ENCODE peak calls at places on chromosome 17, in nine cellular contexts. One of them, this sample, is unnamed.

GRCh38 chr17:6574689-6575595 is 18.6 kb upstream of the PITPNM3 start:
- DNase-seq in fibroblast of the aortic adventitia: peak
- DNase-seq in neural progenitor cell: peak
- DNase-seq in astrocyte of the spinal cord: peak
- DNase-seq in cardiac fibroblast: peak
- DNase-seq in MM.1S: no peak
- DNase-seq in HL-60: peak
- DNase-seq in A549: no peak
- DNase-seq in GM06990: peak
- DNase-seq in this sample: peak

GRCh38 chr17:37848690-37849616 is 75.3 kb upstream of the TBC1D3K start:
- DNase-seq in fibroblast of the aortic adventitia: no peak
- DNase-seq in neural progenitor cell: no peak
- DNase-seq in astrocyte of the spinal cord: peak
- DNase-seq in cardiac fibroblast: peak
- DNase-seq in MM.1S: peak
- DNase-seq in HL-60: peak
- DNase-seq in A549: peak
- DNase-seq in GM06990: peak
- DNase-seq in this sample: no peak

GRCh38 chr17:18129041-18129502 is 20.5 kb downstream of the MYO15A start:
- DNase-seq in fibroblast of the aortic adventitia: peak
- DNase-seq in neural progenitor cell: no peak
- DNase-seq in astrocyte of the spinal cord: peak
- DNase-seq in cardiac fibroblast: peak
- DNase-seq in MM.1S: no peak
- DNase-seq in HL-60: no peak
- DNase-seq in A549: no peak
- DNase-seq in GM06990: no peak
- DNase-seq in this sample: no peak

GRCh38 chr17:7356072-7356549 is 1.2 kb downstream of the TMEM95 start:
- DNase-seq in fibroblast of the aortic adventitia: peak
- DNase-seq in neural progenitor cell: peak
- DNase-seq in astrocyte of the spinal cord: peak
- DNase-seq in cardiac fibroblast: peak
- DNase-seq in MM.1S: peak
- DNase-seq in HL-60: peak
- DNase-seq in A549: peak
- DNase-seq in GM06990: peak
- DNase-seq in this sample: peak

GRCh38 chr17:60534010-60534555 is 8.0 kb upstream of the APPBP2 start:
- DNase-seq in fibroblast of the aortic adventitia: no peak
- DNase-seq in neural progenitor cell: no peak
- DNase-seq in astrocyte of the spinal cord: no peak
- DNase-seq in cardiac fibroblast: no peak
- DNase-seq in MM.1S: no peak
- DNase-seq in HL-60: no peak
- DNase-seq in A549: no peak
- DNase-seq in GM06990: no peak
- DNase-seq in this sample: no peak

GRCh38 chr17:35467824-35468223 is 19.3 kb upstream of the SLFN13 start:
- DNase-seq in fibroblast of the aortic adventitia: no peak
- DNase-seq in neural progenitor cell: no peak
- DNase-seq in astrocyte of the spinal cord: no peak
- DNase-seq in cardiac fibroblast: no peak
- DNase-seq in MM.1S: no peak
- DNase-seq in HL-60: no peak
- DNase-seq in A549: no peak
- DNase-seq in GM06990: no peak
- DNase-seq in this sample: no peak

GRCh38 chr17:62761884-62762283 is 46.2 kb downstream of the MARCHF10 start:
- DNase-seq in fibroblast of the aortic adventitia: no peak
- DNase-seq in neural progenitor cell: peak
- DNase-seq in astrocyte of the spinal cord: no peak
- DNase-seq in cardiac fibroblast: no peak
- DNase-seq in MM.1S: no peak
- DNase-seq in HL-60: no peak
- DNase-seq in A549: no peak
- DNase-seq in GM06990: no peak
- DNase-seq in this sample: no peak

GRCh38 chr17:5203908-5204294 is 12.2 kb upstream of the ZNF594 start:
- DNase-seq in fibroblast of the aortic adventitia: peak
- DNase-seq in neural progenitor cell: no peak
- DNase-seq in astrocyte of the spinal cord: peak
- DNase-seq in cardiac fibroblast: peak
- DNase-seq in MM.1S: no peak
- DNase-seq in HL-60: no peak
- DNase-seq in A549: no peak
- DNase-seq in GM06990: no peak
- DNase-seq in this sample: no peak

GRCh38 chr17:37190493-37190892 is 185.3 kb upstream of the C17orf78 start:
- DNase-seq in fibroblast of the aortic adventitia: no peak
- DNase-seq in neural progenitor cell: no peak
- DNase-seq in astrocyte of the spinal cord: no peak
- DNase-seq in cardiac fibroblast: no peak
- DNase-seq in MM.1S: no peak
- DNase-seq in HL-60: no peak
- DNase-seq in A549: peak
- DNase-seq in GM06990: no peak
- DNase-seq in this sample: no peak

GRCh38 chr17:7588553-7589203 is 1.2 kb downstream of the SOX15 start:
- DNase-seq in fibroblast of the aortic adventitia: no peak
- DNase-seq in neural progenitor cell: no peak
- DNase-seq in astrocyte of the spinal cord: no peak
- DNase-seq in cardiac fibroblast: no peak
- DNase-seq in MM.1S: no peak
- DNase-seq in HL-60: peak
- DNase-seq in A549: no peak
- DNase-seq in GM06990: no peak
- DNase-seq in this sample: no peak

GRCh38 chr17:72187544-72187943 is 66.7 kb downstream of the SOX9 start:
- DNase-seq in fibroblast of the aortic adventitia: peak
- DNase-seq in neural progenitor cell: peak
- DNase-seq in astrocyte of the spinal cord: peak
- DNase-seq in cardiac fibroblast: peak
- DNase-seq in MM.1S: no peak
- DNase-seq in HL-60: no peak
- DNase-seq in A549: no peak
- DNase-seq in GM06990: no peak
- DNase-seq in this sample: no peak

GRCh38 chr17:45333702-45334092 is 16.9 kb upstream of the MAP3K14 start:
- DNase-seq in fibroblast of the aortic adventitia: no peak
- DNase-seq in neural progenitor cell: no peak
- DNase-seq in astrocyte of the spinal cord: no peak
- DNase-seq in cardiac fibroblast: no peak
- DNase-seq in MM.1S: no peak
- DNase-seq in HL-60: no peak
- DNase-seq in A549: no peak
- DNase-seq in GM06990: no peak
- DNase-seq in this sample: no peak

GRCh38 chr17:76935331-76935730 is 67.1 kb downstream of the MGAT5B start:
- DNase-seq in fibroblast of the aortic adventitia: peak
- DNase-seq in neural progenitor cell: no peak
- DNase-seq in astrocyte of the spinal cord: peak
- DNase-seq in cardiac fibroblast: peak
- DNase-seq in MM.1S: no peak
- DNase-seq in HL-60: no peak
- DNase-seq in A549: no peak
- DNase-seq in GM06990: no peak
- DNase-seq in this sample: no peak

GRCh38 chr17:64382184-64382583 is 8.5 kb downstream of the PECAM1 start:
- DNase-seq in fibroblast of the aortic adventitia: no peak
- DNase-seq in neural progenitor cell: no peak
- DNase-seq in astrocyte of the spinal cord: no peak
- DNase-seq in cardiac fibroblast: no peak
- DNase-seq in MM.1S: no peak
- DNase-seq in HL-60: peak
- DNase-seq in A549: no peak
- DNase-seq in GM06990: no peak
- DNase-seq in this sample: no peak

GRCh38 chr17:7673239-7673638 is 14.1 kb downstream of the TP53 start:
- DNase-seq in fibroblast of the aortic adventitia: no peak
- DNase-seq in neural progenitor cell: peak
- DNase-seq in astrocyte of the spinal cord: no peak
- DNase-seq in cardiac fibroblast: no peak
- DNase-seq in MM.1S: peak
- DNase-seq in HL-60: no peak
- DNase-seq in A549: no peak
- DNase-seq in GM06990: no peak
- DNase-seq in this sample: no peak

DNA sequence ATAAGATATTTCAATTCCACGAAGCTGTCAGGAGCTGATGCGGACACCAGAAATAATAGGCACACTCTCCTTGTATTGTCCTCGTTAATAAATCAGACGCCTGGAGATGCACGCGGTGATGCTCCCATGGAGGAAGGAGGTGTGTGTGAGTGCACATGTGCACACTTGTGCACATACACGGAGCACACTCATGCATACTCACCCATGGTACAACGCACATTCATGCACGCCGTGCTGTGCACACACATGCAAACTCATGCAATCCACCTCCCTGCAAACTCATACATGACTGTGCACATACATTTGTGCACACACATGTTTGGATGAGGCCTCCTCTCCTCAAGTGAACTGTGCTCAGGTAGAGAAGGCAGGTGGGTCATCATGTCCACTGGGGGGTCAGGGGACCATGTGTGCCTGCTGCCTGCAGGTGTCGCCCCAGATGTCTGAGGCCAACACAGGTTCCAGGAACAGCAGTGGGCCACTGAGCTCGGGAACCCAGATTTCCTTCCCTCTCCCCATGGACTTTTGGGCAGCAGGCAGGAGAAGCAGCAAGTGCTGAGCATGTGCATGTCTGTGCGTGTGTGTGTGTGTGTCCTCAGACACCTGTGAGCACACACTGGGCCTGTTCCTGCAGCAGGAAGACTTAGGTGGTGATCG is 165.3 kb downstream of the SDK2 start:
- DNase-seq in fibroblast of the aortic adventitia: no peak
- DNase-seq in neural progenitor cell: peak
- DNase-seq in astrocyte of the spinal cord: no peak
- DNase-seq in cardiac fibroblast: no peak
- DNase-seq in MM.1S: no peak
- DNase-seq in HL-60: no peak
- DNase-seq in A549: peak
- DNase-seq in GM06990: no peak
- DNase-seq in this sample: no peak
- TF ChIP-seq CTCF in fibroblast of the aortic adventitia: no peak
- TF ChIP-seq CTCF in neural progenitor cell: peak
- TF ChIP-seq CTCF in astrocyte of the spinal cord: no peak
- TF ChIP-seq CTCF in cardiac fibroblast: no peak
- TF ChIP-seq CTCF in MM.1S: peak
- TF ChIP-seq CTCF in HL-60: no peak
- TF ChIP-seq CTCF in A549: peak
- TF ChIP-seq CTCF in GM06990: peak
- TF ChIP-seq CTCF in this sample: peak

DNA sequence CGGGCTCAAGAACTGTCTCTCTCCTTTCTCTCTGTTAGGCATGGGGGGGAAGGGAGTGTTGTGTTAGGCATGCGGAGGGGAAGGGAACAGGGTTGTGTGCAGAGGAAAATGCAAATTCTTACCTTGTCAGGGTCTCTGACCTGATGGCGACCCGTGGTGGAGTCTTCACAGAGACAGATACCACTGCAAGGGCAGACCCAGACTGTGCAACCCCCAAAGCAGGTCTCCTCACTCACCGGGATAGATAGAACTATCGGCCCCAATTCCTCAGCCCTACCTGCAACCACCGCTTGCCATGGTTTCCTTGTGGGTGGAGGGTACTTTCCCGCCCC is 9.6 kb upstream of the MPP2 start:
- DNase-seq in fibroblast of the aortic adventitia: no peak
- DNase-seq in neural progenitor cell: no peak
- DNase-seq in astrocyte of the spinal cord: no peak
- DNase-seq in cardiac fibroblast: no peak
- DNase-seq in MM.1S: no peak
- DNase-seq in HL-60: no peak
- DNase-seq in A549: no peak
- DNase-seq in GM06990: no peak
- DNase-seq in this sample: no peak
- H3K4me3 ChIP-seq in fibroblast of the aortic adventitia: no peak
- H3K4me3 ChIP-seq in neural progenitor cell: no peak
- H3K4me3 ChIP-seq in astrocyte of the spinal cord: no peak
- H3K4me3 ChIP-seq in cardiac fibroblast: no peak
- H3K4me3 ChIP-seq in MM.1S: peak
- H3K4me3 ChIP-seq in HL-60: no peak
- H3K4me3 ChIP-seq in A549: no peak
- H3K4me3 ChIP-seq in GM06990: peak
- H3K4me3 ChIP-seq in this sample: peak

GRCh38 chr17:81428521-81428920 is 33.3 kb downstream of the BAHCC1 start:
- DNase-seq in fibroblast of the aortic adventitia: no peak
- DNase-seq in neural progenitor cell: no peak
- DNase-seq in astrocyte of the spinal cord: no peak
- DNase-seq in cardiac fibroblast: no peak
- DNase-seq in MM.1S: no peak
- DNase-seq in HL-60: peak
- DNase-seq in A549: no peak
- DNase-seq in GM06990: no peak
- DNase-seq in this sample: no peak
- TF ChIP-seq CTCF in fibroblast of the aortic adventitia: no peak
- TF ChIP-seq CTCF in neural progenitor cell: no peak
- TF ChIP-seq CTCF in astrocyte of the spinal cord: no peak
- TF ChIP-seq CTCF in cardiac fibroblast: no peak
- TF ChIP-seq CTCF in MM.1S: no peak
- TF ChIP-seq CTCF in HL-60: no peak
- TF ChIP-seq CTCF in A549: no peak
- TF ChIP-seq CTCF in GM06990: no peak
- TF ChIP-seq CTCF in this sample: no peak

GRCh38 chr17:41676058-41676419 is 12.6 kb upstream of the EIF1 start:
- DNase-seq in fibroblast of the aortic adventitia: no peak
- DNase-seq in neural progenitor cell: no peak
- DNase-seq in astrocyte of the spinal cord: no peak
- DNase-seq in cardiac fibroblast: no peak
- DNase-seq in MM.1S: no peak
- DNase-seq in HL-60: no peak
- DNase-seq in A549: no peak
- DNase-seq in GM06990: no peak
- DNase-seq in this sample: no peak

GRCh38 chr17:41680426-41681040 is 8.2 kb upstream of the EIF1 start:
- DNase-seq in fibroblast of the aortic adventitia: no peak
- DNase-seq in neural progenitor cell: no peak
- DNase-seq in astrocyte of the spinal cord: no peak
- DNase-seq in cardiac fibroblast: no peak
- DNase-seq in MM.1S: no peak
- DNase-seq in HL-60: no peak
- DNase-seq in A549: no peak
- DNase-seq in GM06990: no peak
- DNase-seq in this sample: no peak

GRCh38 chr17:41679740-41680425 is 8.8 kb upstream of the EIF1 start:
- DNase-seq in fibroblast of the aortic adventitia: no peak
- DNase-seq in neural progenitor cell: no peak
- DNase-seq in astrocyte of the spinal cord: no peak
- DNase-seq in cardiac fibroblast: no peak
- DNase-seq in MM.1S: no peak
- DNase-seq in HL-60: no peak
- DNase-seq in A549: no peak
- DNase-seq in GM06990: no peak
- DNase-seq in this sample: no peak

GRCh38 chr17:41678907-41679739 is 9.6 kb upstream of the EIF1 start:
- DNase-seq in fibroblast of the aortic adventitia: peak
- DNase-seq in neural progenitor cell: no peak
- DNase-seq in astrocyte of the spinal cord: peak
- DNase-seq in cardiac fibroblast: peak
- DNase-seq in MM.1S: peak
- DNase-seq in HL-60: peak
- DNase-seq in A549: no peak
- DNase-seq in GM06990: peak
- DNase-seq in this sample: peak

GRCh38 chr17:41678411-41678906 is 10.2 kb upstream of the EIF1 start:
- DNase-seq in fibroblast of the aortic adventitia: peak
- DNase-seq in neural progenitor cell: no peak
- DNase-seq in astrocyte of the spinal cord: peak
- DNase-seq in cardiac fibroblast: peak
- DNase-seq in MM.1S: no peak
- DNase-seq in HL-60: no peak
- DNase-seq in A549: no peak
- DNase-seq in GM06990: no peak
- DNase-seq in this sample: no peak
- H3K4me3 ChIP-seq in fibroblast of the aortic adventitia: peak
- H3K4me3 ChIP-seq in neural progenitor cell: no peak
- H3K4me3 ChIP-seq in astrocyte of the spinal cord: no peak
- H3K4me3 ChIP-seq in cardiac fibroblast: peak
- H3K4me3 ChIP-seq in MM.1S: peak
- H3K4me3 ChIP-seq in HL-60: no peak
- H3K4me3 ChIP-seq in A549: peak
- H3K4me3 ChIP-seq in GM06990: peak
- H3K4me3 ChIP-seq in this sample: peak

This sample was measured in GM12864.